ENCODE peak calls at places on chromosomes 5 and 9, in six cellular contexts. One of them, this sample, is unnamed.

GRCh38 chr5:85278193-85278592 is 893.5 kb upstream of the EDIL3 start:
- DNase-seq in CD4-positive, alpha-beta T cell: no peak
- DNase-seq in SK-N-SH: no peak
- DNase-seq in HCT116: no peak
- DNase-seq in OCI-M1: peak
- DNase-seq in CD8-positive, alpha-beta T cell: no peak
- DNase-seq in this sample: no peak

GRCh38 chr5:167064199-167064811 is 1227.1 kb upstream of the WWC1 start:
- DNase-seq in CD4-positive, alpha-beta T cell: no peak
- DNase-seq in SK-N-SH: no peak
- DNase-seq in HCT116: no peak
- DNase-seq in OCI-M1: no peak
- DNase-seq in CD8-positive, alpha-beta T cell: no peak
- DNase-seq in this sample: no peak

GRCh38 chr5:143605403-143606005 is 202.0 kb upstream of the NR3C1 start:
- DNase-seq in CD4-positive, alpha-beta T cell: no peak
- DNase-seq in SK-N-SH: no peak
- DNase-seq in HCT116: no peak
- DNase-seq in OCI-M1: peak
- DNase-seq in CD8-positive, alpha-beta T cell: no peak
- DNase-seq in this sample: peak

GRCh38 chr5:179766021-179766725 is 27.6 kb upstream of the LTC4S start:
- DNase-seq in CD4-positive, alpha-beta T cell: no peak
- DNase-seq in SK-N-SH: peak
- DNase-seq in HCT116: no peak
- DNase-seq in OCI-M1: peak
- DNase-seq in CD8-positive, alpha-beta T cell: no peak
- DNase-seq in this sample: peak

GRCh38 chr9:86794356-86795046 is 152.8 kb downstream of the GAS1 start:
- DNase-seq in CD4-positive, alpha-beta T cell: no peak
- DNase-seq in SK-N-SH: peak
- DNase-seq in HCT116: no peak
- DNase-seq in OCI-M1: no peak
- DNase-seq in CD8-positive, alpha-beta T cell: no peak
- DNase-seq in this sample: peak

GRCh38 chr5:169142264-169142970 is 158.5 kb downstream of the SLIT3 start:
- DNase-seq in CD4-positive, alpha-beta T cell: no peak
- DNase-seq in SK-N-SH: peak
- DNase-seq in HCT116: no peak
- DNase-seq in OCI-M1: no peak
- DNase-seq in CD8-positive, alpha-beta T cell: no peak
- DNase-seq in this sample: no peak

GRCh38 chr5:131323378-131323777 is 59.5 kb downstream of the CDC42SE2 start:
- DNase-seq in CD4-positive, alpha-beta T cell: no peak
- DNase-seq in SK-N-SH: no peak
- DNase-seq in HCT116: no peak
- DNase-seq in OCI-M1: no peak
- DNase-seq in CD8-positive, alpha-beta T cell: no peak
- DNase-seq in this sample: no peak

GRCh38 chr5:168607946-168608345 is 28.8 kb upstream of the PANK3 start:
- DNase-seq in CD4-positive, alpha-beta T cell: no peak
- DNase-seq in SK-N-SH: no peak
- DNase-seq in HCT116: no peak
- DNase-seq in OCI-M1: no peak
- DNase-seq in CD8-positive, alpha-beta T cell: no peak
- DNase-seq in this sample: no peak

GRCh38 chr5:5782402-5782801 is 359.9 kb downstream of the ICE1 start:
- DNase-seq in CD4-positive, alpha-beta T cell: no peak
- DNase-seq in SK-N-SH: no peak
- DNase-seq in HCT116: no peak
- DNase-seq in OCI-M1: no peak
- DNase-seq in CD8-positive, alpha-beta T cell: no peak
- DNase-seq in this sample: no peak

GRCh38 chr9:131656356-131657030 is 83.4 kb downstream of the RAPGEF1 start:
- DNase-seq in CD4-positive, alpha-beta T cell: peak
- DNase-seq in SK-N-SH: no peak
- DNase-seq in HCT116: no peak
- DNase-seq in OCI-M1: peak
- DNase-seq in CD8-positive, alpha-beta T cell: peak
- DNase-seq in this sample: no peak

GRCh38 chr9:6993531-6993930 is 235.8 kb downstream of the KDM4C start:
- DNase-seq in CD4-positive, alpha-beta T cell: no peak
- DNase-seq in SK-N-SH: no peak
- DNase-seq in HCT116: no peak
- DNase-seq in OCI-M1: no peak
- DNase-seq in CD8-positive, alpha-beta T cell: no peak
- DNase-seq in this sample: no peak

GRCh38 chr5:54639621-54640020 is 122.1 kb downstream of the SNX18 start:
- DNase-seq in CD4-positive, alpha-beta T cell: no peak
- DNase-seq in SK-N-SH: no peak
- DNase-seq in HCT116: no peak
- DNase-seq in OCI-M1: no peak
- DNase-seq in CD8-positive, alpha-beta T cell: no peak
- DNase-seq in this sample: no peak

GRCh38 chr9:137318565-137318964 is 16.5 kb upstream of the NRARP start:
- DNase-seq in CD4-positive, alpha-beta T cell: no peak
- DNase-seq in SK-N-SH: peak
- DNase-seq in HCT116: no peak
- DNase-seq in OCI-M1: no peak
- DNase-seq in CD8-positive, alpha-beta T cell: no peak
- DNase-seq in this sample: no peak

GRCh38 chr5:66239034-66239433 is 94.9 kb downstream of the SREK1 start:
- DNase-seq in CD4-positive, alpha-beta T cell: no peak
- DNase-seq in SK-N-SH: no peak
- DNase-seq in HCT116: peak
- DNase-seq in OCI-M1: peak
- DNase-seq in CD8-positive, alpha-beta T cell: no peak
- DNase-seq in this sample: no peak

This sample was measured in EL.